ENCODE peak calls at places on chromosomes 4 and X, in ten cellular contexts. C is NCI-H82; E is omental fat pad; A is ACHN; R is MV-4-11; P is astrocyte of the hippocampus; G is ecto neural progenitor cell; S is right cardiac atrium; U is Caco-2; T is stimulated activated CD4-positive, alpha-beta T cell treated with anti-CD3 and anti-CD28 coated beads, Interleukin-15, amount 100 ng/mL, for 1 hour. B is an unnamed sample.
A peak's percentile ranks its signal among the peaks of the same experiment; 100 is the strongest.

GRCh38 chr4:129377131-129377845 is 281.3 kb downstream of the C4orf33 start:
- DNase-seq in C (no peak), E (no peak), A (no peak), R (peak; percentile 3), P (peak; percentile 5), G (no peak), S (no peak), U (no peak), T (no peak), B (no peak)

GRCh38 chr4:34371676-34372075 is 1872.6 kb downstream of the ARAP2 start:
- DNase-seq in C (no peak), E (no peak), A (no peak), R (no peak), P (no peak), G (no peak), S (no peak), U (no peak), T (no peak), B (no peak)

GRCh38 chrX:104566921-104567501 is 1.0 kb downstream of the IL1RAPL2 start:
- DNase-seq in C (no peak), E (no peak), A (no peak), R (no peak), P (peak; percentile 3), G (peak; percentile 49), S (no peak), U (no peak), T (no peak), B (no peak)

GRCh38 chr4:163866728-163867313 is 372.3 kb downstream of the TMA16 start:
- DNase-seq in C (peak; percentile 11), E (no peak), A (no peak), R (no peak), P (peak; percentile 49), G (no peak), S (no peak), U (no peak), T (no peak), B (no peak)

GRCh38 chr4:127622621-127622922 is 10.2 kb upstream of the INTU start:
- DNase-seq in C (no peak), E (no peak), A (no peak), R (no peak), P (no peak), G (no peak), S (no peak), U (peak; percentile 65), T (no peak), B (no peak)

GRCh38 chrX:34859191-34859590 is 83.4 kb upstream of the FAM47B start:
- DNase-seq in C (no peak), E (no peak), A (no peak), R (no peak), P (no peak), G (no peak), S (no peak), U (no peak), T (no peak), B (no peak)

GRCh38 chr4:2804973-2805501 is 12.2 kb downstream of the SH3BP2 start:
- DNase-seq in C (no peak), E (no peak), A (no peak), R (no peak), P (no peak), G (no peak), S (no peak), U (no peak), T (no peak), B (peak; percentile 77)

GRCh38 chr4:42361475-42361874 is 35.8 kb upstream of the SHISA3 start:
- DNase-seq in C (no peak), E (no peak), A (no peak), R (no peak), P (no peak), G (no peak), S (no peak), U (no peak), T (no peak), B (peak; percentile 73)

GRCh38 chrX:24987731-24988130 is 28.0 kb downstream of the ARX start:
- DNase-seq in C (no peak), E (no peak), A (no peak), R (no peak), P (no peak), G (no peak), S (no peak), U (no peak), T (no peak), B (no peak)

GRCh38 chrX:110317079-110317819 is 636 bp downstream of the AMMECR1 start:
- DNase-seq in C (peak; percentile 41), E (no peak), A (peak; percentile 12), R (no peak), P (peak; percentile 32), G (no peak), S (peak; percentile 19), U (peak; percentile 32), T (peak; percentile 6), B (no peak)

GRCh38 chr4:39613093-39613656 is 25.5 kb downstream of the SMIM14 start:
- DNase-seq in C (no peak), E (no peak), A (no peak), R (no peak), P (no peak), G (no peak), S (no peak), U (no peak), T (no peak), B (no peak)

GRCh38 chrX:103741879-103742278 is 31.2 kb downstream of the TMEM31 start:
- DNase-seq in C (no peak), E (no peak), A (no peak), R (no peak), P (no peak), G (no peak), S (no peak), U (no peak), T (no peak), B (no peak)

GRCh38 chrX:74421181-74422028 is at the start of gene SLC16A2:
- DNase-seq in C (peak; percentile 94), E (no peak), A (peak; percentile 19), R (no peak), P (peak; percentile 87), G (peak; percentile 75), S (peak; percentile 80), U (peak; percentile 32), T (no peak), B (peak; percentile 92)

GRCh38 chrX:134607523-134607922 is 50.7 kb downstream of the PLAC1 start:
- DNase-seq in C (no peak), E (no peak), A (no peak), R (no peak), P (no peak), G (no peak), S (no peak), U (no peak), T (no peak), B (no peak)

GRCh38 chrX:119692241-119693031 is 532 bp downstream of the SEPTIN6 start:
- DNase-seq in C (peak; percentile 63), E (no peak), A (peak; percentile 4), R (peak; percentile 36), P (peak; percentile 42), G (peak; percentile 58), S (peak; percentile 58), U (no peak), T (peak; percentile 49), B (peak; percentile 81)

GRCh38 chr4:150002561-150002960 is 75.7 kb upstream of the DCLK2 start:
- DNase-seq in C (no peak), E (no peak), A (no peak), R (no peak), P (no peak), G (no peak), S (no peak), U (no peak), T (no peak), B (no peak)

GRCh38 chr4:104897297-104897645 is 249.4 kb upstream of the TET2 start:
- DNase-seq in C (no peak), E (no peak), A (no peak), R (no peak), P (peak; percentile 93), G (no peak), S (no peak), U (no peak), T (no peak), B (no peak)

GRCh38 chr4:173698557-173699262 is 168.7 kb upstream of the HAND2 start:
- DNase-seq in C (no peak), E (no peak), A (no peak), R (no peak), P (no peak), G (no peak), S (peak; percentile 57), U (no peak), T (no peak), B (no peak)

GRCh38 chr4:118557298-118557851 is 127.8 kb upstream of the METTL14 start:
- DNase-seq in C (no peak), E (no peak), A (peak; percentile 22), R (peak; percentile 75), P (peak; percentile 82), G (no peak), S (no peak), U (no peak), T (no peak), B (no peak)

GRCh38 chrX:152733261-152733975 is at the start of the genes CSAG1 and MAGEA12:
- DNase-seq in C (peak; percentile 95), E (no peak), A (no peak), R (no peak), P (no peak), G (no peak), S (no peak), U (no peak), T (no peak), B (peak; percentile 49)

GRCh38 chr4:184548651-184549341 is 74.4 kb upstream of the IRF2 start:
- DNase-seq in C (peak; percentile 1), E (no peak), A (no peak), R (no peak), P (no peak), G (no peak), S (no peak), U (peak; percentile 42), T (no peak), B (no peak)

GRCh38 chr4:141193516-141193915 is 27.2 kb upstream of the ZNF330 start:
- DNase-seq in C (no peak), E (no peak), A (no peak), R (no peak), P (no peak), G (no peak), S (no peak), U (no peak), T (no peak), B (no peak)

GRCh38 chr4:144948009-144948408 is 150.0 kb downstream of the ANAPC10 start:
- DNase-seq in C (peak; percentile 81), E (no peak), A (no peak), R (no peak), P (peak; percentile 21), G (peak; percentile 65), S (no peak), U (peak; percentile 58), T (no peak), B (no peak)

GRCh38 chr4:6500481-6501135 is 28.2 kb upstream of the PPP2R2C start:
- DNase-seq in C (no peak), E (no peak), A (no peak), R (no peak), P (no peak), G (peak; percentile 38), S (no peak), U (no peak), T (no peak), B (no peak)

GRCh38 chrX:133859860-133860259 is 125.5 kb downstream of the GPC3 start:
- DNase-seq in C (no peak), E (no peak), A (no peak), R (no peak), P (peak; percentile 25), G (no peak), S (peak; percentile 8), U (no peak), T (no peak), B (no peak)

GRCh38 chr4:71186566-71187398 is 152.0 kb upstream of the SLC4A4 start:
- DNase-seq in C (peak; percentile 41), E (no peak), A (peak; percentile 80), R (no peak), P (peak; percentile 82), G (peak; percentile 70), S (peak; percentile 68), U (no peak), T (no peak), B (peak; percentile 67)

GRCh38 chr4:139556735-139557505 is 901 bp upstream of the SETD7 start:
- DNase-seq in C (peak; percentile 84), E (no peak), A (peak; percentile 33), R (peak; percentile 61), P (peak; percentile 61), G (peak; percentile 72), S (peak; percentile 46), U (peak; percentile 50), T (peak; percentile 39), B (peak; percentile 87)

GRCh38 chr4:109499513-109499912 is 60.5 kb upstream of the MCUB start:
- DNase-seq in C (no peak), E (no peak), A (no peak), R (no peak), P (no peak), G (no peak), S (no peak), U (no peak), T (no peak), B (no peak)